ENCODE peak calls at places on chromosomes 5 and 9, in four cellular contexts. S, K, W and T are unnamed samples.

GRCh38 chr9:97547098-97547829 is 45.8 kb downstream of the TMOD1 start:
- DNase-seq in S (no peak), K (no peak), W (no peak), T (no peak)

GRCh38 chr9:133375116-133375723 is 640 bp downstream of the SURF4 start:
- DNase-seq in S (peak; percentile 35), K (no peak), W (no peak), T (peak; percentile 36)

GRCh38 chr5:68456756-68457217 is 241.2 kb downstream of the PIK3R1 start:
- DNase-seq in S (no peak), K (no peak), W (no peak), T (no peak)

GRCh38 chr9:112790231-112790774 is 39.7 kb downstream of the SNX30 start:
- DNase-seq in S (no peak), K (no peak), W (no peak), T (no peak)

GRCh38 chr9:23254404-23255184 is 571.4 kb downstream of the ELAVL2 start:
- DNase-seq in S (no peak), K (no peak), W (no peak), T (no peak)

GRCh38 chr5:58937031-58937681 is 354.3 kb downstream of the RAB3C start:
- DNase-seq in S (no peak), K (no peak), W (no peak), T (no peak)

GRCh38 chr9:112861638-112862555 is 28.8 kb downstream of the SLC46A2 start:
- DNase-seq in S (no peak), K (no peak), W (no peak), T (no peak)

GRCh38 chr5:147857302-147858129 is 21.0 kb upstream of the SCGB3A2 start:
- DNase-seq in S (peak; percentile 77), K (peak; percentile 50), W (no peak), T (peak; percentile 65)

GRCh38 chr9:135500071-135500524 is 384 bp upstream of the MRPS2 start:
- DNase-seq in S (no peak), K (no peak), W (no peak), T (no peak)

GRCh38 chr9:106019702-106020101 is 325.4 kb downstream of the TMEM38B start:
- DNase-seq in S (peak; percentile 17), K (no peak), W (no peak), T (no peak)

GRCh38 chr9:134698587-134699342 is 57.2 kb downstream of the COL5A1 start:
- DNase-seq in S (peak; percentile 94), K (peak; percentile 73), W (no peak), T (peak; percentile 89)

GRCh38 chr5:107557051-107557658 is 113.6 kb downstream of the EFNA5 start:
- DNase-seq in S (peak; percentile 58), K (no peak), W (no peak), T (no peak)

GRCh38 chr5:177592010-177592834 is at the start of gene TMED9:
- DNase-seq in S (peak; percentile 90), K (peak; percentile 90), W (peak; percentile 88), T (peak; percentile 91)

GRCh38 chr9:95953986-95954385 is 78.5 kb downstream of the ERCC6L2 start:
- DNase-seq in S (no peak), K (no peak), W (no peak), T (no peak)

GRCh38 chr5:69415584-69415958 is 655 bp downstream of the MARVELD2 start:
- DNase-seq in S (peak; percentile 36), K (no peak), W (no peak), T (peak; percentile 15)

GRCh38 chr9:135136481-135136880 is 49.0 kb downstream of the OLFM1 start:
- DNase-seq in S (no peak), K (peak; percentile 41), W (no peak), T (no peak)

GRCh38 chr9:107971241-107971640 is 481.7 kb upstream of the KLF4 start:
- DNase-seq in S (no peak), K (no peak), W (no peak), T (no peak)

GRCh38 chr5:154097031-154097430 is 58.3 kb downstream of the MFAP3 start:
- DNase-seq in S (no peak), K (no peak), W (no peak), T (no peak)

GRCh38 chr5:14339467-14339866 is 196.3 kb downstream of the TRIO start:
- DNase-seq in S (no peak), K (no peak), W (no peak), T (no peak)

DNA sequence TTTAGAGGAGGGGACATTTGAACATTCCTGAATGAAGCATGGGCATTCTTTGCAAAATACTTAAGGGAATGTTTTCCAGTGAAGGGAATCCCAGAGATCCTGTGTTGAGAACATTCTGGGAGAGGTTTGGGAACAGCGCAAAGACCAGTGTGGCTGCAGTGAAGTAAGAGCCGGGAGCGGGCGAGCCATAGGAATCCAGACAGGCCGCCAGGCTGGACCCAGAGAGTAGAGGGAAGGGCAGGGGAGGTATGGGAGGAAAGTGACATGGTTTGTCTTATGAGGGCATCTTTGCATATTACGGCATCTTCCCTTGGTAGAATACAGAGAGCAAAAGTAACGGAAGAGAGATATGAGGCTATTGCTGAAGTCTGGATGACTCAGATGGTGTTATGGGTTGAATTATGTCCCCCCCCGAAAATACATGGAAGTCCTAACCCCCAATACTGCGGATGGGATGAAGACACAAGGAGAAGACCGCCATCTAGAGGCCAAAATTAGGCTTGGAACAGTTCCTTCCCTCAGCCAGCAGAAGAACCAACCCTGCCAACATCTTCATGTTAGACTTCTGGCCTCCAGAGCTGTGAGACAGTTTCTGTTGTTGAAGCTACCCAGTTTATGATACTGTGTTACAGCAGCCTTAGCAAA is 268.2 kb downstream of the MAST4 start:
- DNase-seq in S (peak; percentile 40), K (no peak), W (no peak), T (peak; percentile 34)
- TF ChIP-seq CTCF in S (peak; percentile 56), K (peak; percentile 43), W (peak; percentile 34), T (peak; percentile 45)

DNA sequence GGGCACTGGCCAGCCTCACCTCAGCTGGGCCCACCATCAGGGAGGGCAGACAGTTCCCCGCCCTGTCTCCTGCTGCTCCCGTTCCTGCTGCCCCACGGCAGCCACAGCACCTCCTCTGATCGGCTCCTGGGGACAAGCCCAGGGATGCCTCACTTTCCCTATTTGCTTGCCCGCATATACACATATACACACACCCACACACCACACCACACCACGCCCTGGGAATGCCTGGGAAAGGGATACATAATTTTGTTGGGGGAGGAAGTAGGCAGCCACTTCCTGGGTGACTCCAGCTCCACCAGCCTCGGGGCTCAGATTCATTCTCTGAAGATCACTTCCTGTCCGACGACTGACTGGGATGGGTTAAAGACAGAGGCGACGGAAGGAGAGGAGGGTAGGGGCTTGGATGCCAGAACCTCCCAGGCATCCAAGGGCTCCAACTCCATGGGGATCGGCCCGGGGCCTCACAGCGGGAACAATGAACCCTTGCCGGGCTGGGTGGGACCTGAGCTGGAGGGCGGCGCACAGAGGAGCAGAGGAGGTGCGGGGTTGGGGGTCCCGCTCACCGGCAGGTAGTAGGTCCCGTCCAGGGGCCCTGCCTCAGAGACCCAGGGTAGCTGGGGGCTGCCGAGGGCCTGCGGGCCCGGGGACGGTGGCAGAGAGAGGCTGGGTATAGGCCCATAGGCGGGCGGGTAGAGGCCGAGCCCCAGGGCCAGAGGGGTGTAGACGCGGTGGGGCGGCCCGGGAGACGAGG is 2.0 kb upstream of the MZB1 start:
- DNase-seq in S (no peak), K (no peak), W (peak; percentile 80), T (peak; percentile 15)
- TF ChIP-seq CTCF in S (no peak), K (no peak), W (no peak), T (no peak)

GRCh38 chr5:122999947-123000563 is 36.5 kb downstream of the PPIC start:
- DNase-seq in S (peak; percentile 79), K (no peak), W (no peak), T (peak; percentile 80)
- TF ChIP-seq CTCF in S (peak; percentile 58), K (peak; percentile 32), W (no peak), T (peak; percentile 70)

GRCh38 chr9:91778031-91778430 is 172.0 kb downstream of the ROR2 start:
- DNase-seq in S (no peak), K (no peak), W (no peak), T (no peak)

GRCh38 chr9:91775011-91775707 is 174.9 kb downstream of the ROR2 start:
- DNase-seq in S (peak; percentile 84), K (peak; percentile 12), W (no peak), T (peak; percentile 82)

GRCh38 chr9:91776409-91777365 is 173.3 kb downstream of the ROR2 start:
- DNase-seq in S (no peak), K (no peak), W (no peak), T (no peak)

GRCh38 chr9:91777437-91777836 is 172.6 kb downstream of the ROR2 start:
- DNase-seq in S (no peak), K (no peak), W (no peak), T (no peak)

GRCh38 chr9:91775708-91776028 is 174.4 kb downstream of the ROR2 start:
- DNase-seq in S (no peak), K (no peak), W (no peak), T (no peak)
- TF ChIP-seq CTCF in S (no peak), K (no peak), W (no peak), T (peak; percentile 31)

DNA sequence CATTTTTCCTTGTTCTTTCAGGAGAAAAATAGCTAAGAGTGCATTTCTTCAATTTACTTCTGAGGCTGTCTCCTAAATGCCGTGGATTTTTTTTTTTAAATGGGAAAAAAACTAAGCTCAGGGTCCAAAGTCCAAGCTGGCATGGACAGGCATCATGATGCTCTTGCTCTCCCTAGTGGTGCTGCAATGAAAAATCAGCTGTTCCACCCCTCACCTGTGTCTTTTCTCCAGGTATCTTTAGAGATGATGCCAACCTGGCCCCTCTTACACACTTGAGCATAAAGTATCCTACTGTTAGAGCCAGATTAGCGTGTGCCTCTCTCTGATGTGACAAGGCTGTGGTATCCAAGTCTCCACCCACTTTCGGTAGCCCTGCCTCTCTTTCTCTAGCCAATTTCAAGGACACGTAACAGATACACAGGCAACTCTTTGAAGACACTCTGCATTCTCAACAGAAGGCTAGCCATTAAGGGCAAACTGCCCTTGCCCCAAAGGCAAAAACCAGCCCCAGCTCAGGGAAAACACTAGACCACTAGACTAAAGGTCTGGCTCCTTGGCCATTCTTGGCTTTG is 208.8 kb downstream of the SAXO1 start:
- DNase-seq in S (no peak), K (no peak), W (no peak), T (no peak)
- TF ChIP-seq CTCF in S (no peak), K (peak; percentile 47), W (no peak), T (no peak)

GRCh38 chr5:52466749-52467148 is 321.0 kb upstream of the ITGA1 start:
- DNase-seq in S (no peak), K (no peak), W (no peak), T (no peak)
- TF ChIP-seq CTCF in S (no peak), K (no peak), W (no peak), T (no peak)

GRCh38 chr9:27487128-27487527 is 37.0 kb upstream of the IFNK start:
- DNase-seq in S (no peak), K (no peak), W (no peak), T (no peak)

GRCh38 chr9:27489087-27489876 is 34.8 kb upstream of the IFNK start:
- DNase-seq in S (no peak), K (no peak), W (no peak), T (no peak)

GRCh38 chr9:27485158-27485557 is 38.9 kb upstream of the IFNK start:
- DNase-seq in S (no peak), K (no peak), W (no peak), T (no peak)

GRCh38 chr9:27491164-27491563 is 32.9 kb upstream of the IFNK start:
- DNase-seq in S (no peak), K (no peak), W (no peak), T (no peak)

GRCh38 chr9:27487927-27488326 is 36.2 kb upstream of the IFNK start:
- DNase-seq in S (no peak), K (no peak), W (no peak), T (no peak)
- TF ChIP-seq CTCF in S (no peak), K (no peak), W (no peak), T (no peak)